ENCODE peak calls at places on chromosomes 4 and X, in eight cellular contexts. U, Q, N, X, P, J, S and I are unnamed samples.

GRCh38 chr4:120331486-120332281 is 265.0 kb upstream of the MAD2L1 start:
- DNase-seq in U (no peak), Q (peak; percentile 3), N (peak; percentile 89), X (no peak), P (no peak), J (no peak), S (no peak), I (peak; percentile 70)

GRCh38 chr4:45855857-45856256 is 268.0 kb downstream of the GABRG1 start:
- DNase-seq in U (no peak), Q (no peak), N (no peak), X (no peak), P (no peak), J (no peak), S (no peak), I (no peak)

GRCh38 chr4:76108467-76109181 is 34.1 kb downstream of the ART3 start:
- DNase-seq in U (no peak), Q (no peak), N (peak; percentile 57), X (no peak), P (peak; percentile 35), J (no peak), S (no peak), I (peak; percentile 26)

GRCh38 chr4:52507774-52508173 is 151.3 kb downstream of the USP46 start:
- DNase-seq in U (no peak), Q (no peak), N (no peak), X (no peak), P (no peak), J (no peak), S (no peak), I (no peak)

GRCh38 chr4:67674098-67674497 is 26.9 kb downstream of the UBA6 start:
- DNase-seq in U (no peak), Q (no peak), N (no peak), X (no peak), P (no peak), J (no peak), S (no peak), I (no peak)

GRCh38 chrX:96696462-96696861 is 11.8 kb downstream of the DIAPH2 start:
- DNase-seq in U (no peak), Q (no peak), N (no peak), X (no peak), P (no peak), J (no peak), S (no peak), I (no peak)

GRCh38 chrX:49838374-49838773 is 9.3 kb downstream of the PAGE4 start:
- DNase-seq in U (no peak), Q (peak; percentile 30), N (peak; percentile 5), X (no peak), P (peak; percentile 10), J (no peak), S (peak; percentile 19), I (peak; percentile 44)

GRCh38 chr4:18593297-18594002 is 571.9 kb upstream of the LCORL start:
- DNase-seq in U (peak; percentile 46), Q (peak; percentile 45), N (peak; percentile 57), X (peak; percentile 1), P (peak; percentile 71), J (peak; percentile 27), S (peak; percentile 66), I (peak; percentile 79)

GRCh38 chr4:37758226-37758625 is 68.3 kb upstream of the PGM2 start:
- DNase-seq in U (no peak), Q (no peak), N (peak; percentile 52), X (no peak), P (peak; percentile 13), J (no peak), S (no peak), I (no peak)

GRCh38 chrX:153878969-153879653 is 6.9 kb downstream of the L1CAM start:
- DNase-seq in U (no peak), Q (no peak), N (no peak), X (no peak), P (no peak), J (no peak), S (no peak), I (no peak)

GRCh38 chr4:184645904-184646610 is 3.2 kb downstream of the CASP3 start:
- DNase-seq in U (no peak), Q (no peak), N (no peak), X (no peak), P (no peak), J (no peak), S (peak; percentile 56), I (no peak)

GRCh38 chr4:165761968-165762367 is 111.1 kb upstream of the TLL1 start:
- DNase-seq in U (no peak), Q (peak; percentile 8), N (no peak), X (no peak), P (no peak), J (no peak), S (no peak), I (no peak)

GRCh38 chrX:64894454-64895038 is 81.7 kb downstream of the ZC4H2 start:
- DNase-seq in U (no peak), Q (no peak), N (peak; percentile 23), X (peak; percentile 9), P (peak; percentile 54), J (no peak), S (peak; percentile 58), I (no peak)

GRCh38 chr4:68589790-68590189 is 13.7 kb upstream of the UGT2B17 start:
- DNase-seq in U (no peak), Q (no peak), N (no peak), X (no peak), P (no peak), J (no peak), S (no peak), I (no peak)

GRCh38 chr4:132228676-132229075 is 920.4 kb upstream of the PCDH10 start:
- DNase-seq in U (no peak), Q (no peak), N (no peak), X (no peak), P (no peak), J (no peak), S (no peak), I (no peak)

GRCh38 chrX:16870861-16871584 is 861 bp upstream of the RBBP7 start:
- DNase-seq in U (no peak), Q (peak; percentile 20), N (no peak), X (no peak), P (peak; percentile 47), J (no peak), S (peak; percentile 41), I (no peak)

GRCh38 chr4:80259012-80259411 is 7.5 kb upstream of the FGF5 start:
- DNase-seq in U (no peak), Q (no peak), N (no peak), X (no peak), P (no peak), J (no peak), S (no peak), I (no peak)

GRCh38 chr4:82561745-82562552 is at the start of gene TMEM150C:
- DNase-seq in U (no peak), Q (peak; percentile 25), N (peak; percentile 26), X (no peak), P (no peak), J (peak; percentile 21), S (peak; percentile 24), I (peak; percentile 11)

GRCh38 chrX:41580423-41581064 is 108.2 kb upstream of the GPR34 start:
- DNase-seq in U (no peak), Q (no peak), N (no peak), X (no peak), P (no peak), J (no peak), S (no peak), I (peak; percentile 10)

GRCh38 chrX:10414872-10415703 is 205.3 kb downstream of the MID1 start:
- DNase-seq in U (no peak), Q (no peak), N (no peak), X (no peak), P (no peak), J (no peak), S (no peak), I (no peak)

GRCh38 chr4:83125738-83126141 is 11.2 kb upstream of the PLAC8 start:
- DNase-seq in U (no peak), Q (no peak), N (no peak), X (no peak), P (no peak), J (no peak), S (peak; percentile 92), I (no peak)

GRCh38 chrX:40098264-40099045 is 697 bp upstream of the BCOR start:
- DNase-seq in U (no peak), Q (peak; percentile 70), N (peak; percentile 61), X (no peak), P (peak; percentile 80), J (no peak), S (peak; percentile 49), I (peak; percentile 44)

GRCh38 chr4:123856689-123857545 is 460.3 kb downstream of the SPRY1 start:
- DNase-seq in U (no peak), Q (no peak), N (no peak), X (no peak), P (no peak), J (no peak), S (peak; percentile 63), I (peak; percentile 46)

GRCh38 chr4:111937368-111937767 is 207.9 kb upstream of the FAM241A start:
- DNase-seq in U (no peak), Q (no peak), N (peak; percentile 56), X (no peak), P (no peak), J (no peak), S (no peak), I (peak; percentile 52)